ENCODE peak calls at places on chromosomes 3 and 15, in six cellular contexts. X, D, O, V, Q and A are unnamed samples.

GRCh38 chr15:88256261-88257230 is at the start of gene NTRK3:
- DNase-seq in X (no peak), D (no peak), O (peak; percentile 32), V (no peak), Q (no peak), A (no peak)

GRCh38 chr3:53328750-53329149 is 18.6 kb downstream of the DCP1A start:
- DNase-seq in X (no peak), D (no peak), O (no peak), V (no peak), Q (no peak), A (no peak)

GRCh38 chr15:38589502-38589901 is 24.9 kb upstream of the RASGRP1 start:
- DNase-seq in X (no peak), D (peak; percentile 23), O (no peak), V (no peak), Q (no peak), A (peak; percentile 32)

GRCh38 chr3:72953325-72953956 is 43.2 kb upstream of the PPP4R2 start:
- DNase-seq in X (no peak), D (peak; percentile 12), O (no peak), V (no peak), Q (no peak), A (no peak)

GRCh38 chr3:51355891-51356578 is 29.1 kb upstream of the MANF start:
- DNase-seq in X (no peak), D (no peak), O (no peak), V (no peak), Q (no peak), A (no peak)

GRCh38 chr15:98526094-98526493 is 122.2 kb upstream of the IGF1R start:
- DNase-seq in X (no peak), D (no peak), O (no peak), V (no peak), Q (no peak), A (no peak)

GRCh38 chr3:151768393-151768930 is 34.7 kb downstream of the AADACL2 start:
- DNase-seq in X (no peak), D (no peak), O (no peak), V (no peak), Q (no peak), A (no peak)

GRCh38 chr3:87268646-87269211 is 7.7 kb downstream of the POU1F1 start:
- DNase-seq in X (no peak), D (no peak), O (no peak), V (no peak), Q (no peak), A (no peak)

GRCh38 chr3:195195321-195196209 is 75.4 kb downstream of the XXYLT1 start:
- DNase-seq in X (no peak), D (no peak), O (no peak), V (no peak), Q (peak; percentile 77), A (no peak)

GRCh38 chr3:31009881-31010280 is 115.4 kb upstream of the GADL1 start:
- DNase-seq in X (no peak), D (no peak), O (no peak), V (no peak), Q (no peak), A (no peak)

GRCh38 chr3:44628716-44629115 is 3.9 kb downstream of the ZNF197 start:
- DNase-seq in X (no peak), D (no peak), O (no peak), V (no peak), Q (no peak), A (no peak)

GRCh38 chr15:93913871-93914270 is 317.5 kb upstream of the MCTP2 start:
- DNase-seq in X (no peak), D (no peak), O (no peak), V (no peak), Q (no peak), A (no peak)

GRCh38 chr3:117131259-117131658 is 421.7 kb downstream of the TUSC7 start:
- DNase-seq in X (no peak), D (no peak), O (no peak), V (peak; percentile 19), Q (no peak), A (no peak)

GRCh38 chr3:130488288-130488687 is 28.7 kb upstream of the COL6A6 start:
- DNase-seq in X (no peak), D (no peak), O (no peak), V (no peak), Q (no peak), A (no peak)

GRCh38 chr15:31511707-31512310 is 185.2 kb downstream of the KLF13 start:
- DNase-seq in X (no peak), D (no peak), O (no peak), V (no peak), Q (no peak), A (no peak)